ENCODE peak calls at places on chromosomes 2 and 18, in nine cellular contexts. J is coronary artery, E is endodermal cell, S is neural crest cell, Y is HFF-Myc, Z is nephron progenitor cell, T is endothelial cell, D is neural progenitor cell, F is lower leg skin. Q is an unnamed sample.

GRCh38 chr2:39431592-39432316 is 5.3 kb downstream of the MAP4K3 start:
- DNase-seq in Y (no peak), F (peak; percentile 45), Z (no peak), D (no peak), T (no peak), E (no peak), S (no peak), J (no peak), Q (no peak)

GRCh38 chr2:240348522-240348921 is 86.9 kb upstream of the GPC1 start:
- DNase-seq in T (no peak), J (no peak), Y (no peak), Z (no peak), S (no peak), E (no peak), F (no peak), D (no peak), Q (no peak)

GRCh38 chr2:70789304-70790078 is 952 bp downstream of the FIGLA start:
- DNase-seq in F (peak; percentile 44), S (peak; percentile 72), Z (peak; percentile 74), J (no peak), E (peak; percentile 95), Y (peak; percentile 9), D (peak; percentile 89), T (peak; percentile 82), Q (no peak)

GRCh38 chr2:64393611-64394010 is 60.4 kb upstream of the LGALSL start:
- DNase-seq in E (no peak), T (no peak), D (no peak), F (no peak), J (no peak), Z (no peak), S (no peak), Y (no peak), Q (no peak)

GRCh38 chr18:6781846-6782245 is 52.3 kb downstream of the ARHGAP28 start:
- DNase-seq in T (no peak), Z (no peak), J (no peak), S (no peak), Y (peak; percentile 42), E (no peak), F (no peak), D (no peak), Q (no peak)

GRCh38 chr2:190469770-190470169 is 61.6 kb downstream of the MFSD6 start:
- DNase-seq in F (peak; percentile 34), Z (no peak), T (peak; percentile 22), D (no peak), J (no peak), S (no peak), E (no peak), Y (peak; percentile 69), Q (no peak)

GRCh38 chr2:20478961-20479360 is 32.1 kb downstream of the RHOB start:
- DNase-seq in D (no peak), Z (no peak), E (peak; percentile 9), T (no peak), F (peak; percentile 4), S (no peak), Y (no peak), J (peak; percentile 41), Q (no peak)

GRCh38 chr2:190396264-190396663 is 11.9 kb upstream of the MFSD6 start:
- DNase-seq in Z (no peak), D (no peak), S (no peak), E (no peak), Y (no peak), T (no peak), J (no peak), F (no peak), Q (no peak)

GRCh38 chr18:63317982-63318881 is 1.3 kb downstream of the BCL2 start:
- DNase-seq in E (peak; percentile 94), J (peak; percentile 87), F (peak; percentile 54), S (peak; percentile 33), D (peak; percentile 78), Y (no peak), Z (peak; percentile 65), T (peak; percentile 68), Q (no peak)

GRCh38 chr2:241842620-241843211 is 16.0 kb downstream of the PDCD1 start:
- DNase-seq in Z (no peak), S (no peak), J (peak; percentile 79), D (no peak), F (peak; percentile 59), T (no peak), E (peak; percentile 61), Y (no peak), Q (no peak)

GRCh38 chr18:31741096-31741735 is 19.5 kb downstream of the SLC25A52 start:
- DNase-seq in Z (peak; percentile 44), F (peak; percentile 45), E (peak; percentile 82), T (peak; percentile 34), S (peak; percentile 28), D (peak; percentile 45), J (no peak), Y (peak; percentile 20), Q (peak; percentile 68)

GRCh38 chr2:20050712-20051517 is 513 bp downstream of the LAPTM4A start:
- DNase-seq in J (peak; percentile 76), T (peak; percentile 53), Z (peak; percentile 47), S (peak; percentile 38), F (peak; percentile 55), E (peak; percentile 87), Y (peak; percentile 48), D (peak; percentile 87), Q (no peak)

GRCh38 chr2:58427572-58428285 is 186.6 kb upstream of the FANCL start:
- DNase-seq in F (no peak), E (peak; percentile 79), Z (peak; percentile 71), D (peak; percentile 64), T (peak; percentile 53), S (peak; percentile 30), Y (no peak), J (no peak), Q (no peak)

GRCh38 chr18:54323970-54324369 is 33.7 kb downstream of the STARD6 start:
- DNase-seq in J (no peak), D (no peak), E (no peak), Y (no peak), Z (no peak), T (no peak), S (no peak), F (no peak), Q (no peak)

GRCh38 chr2:146602383-146602782 is 1242.4 kb upstream of the ACVR2A start:
- DNase-seq in D (no peak), T (no peak), E (no peak), S (no peak), J (no peak), Z (no peak), Y (no peak), F (no peak), Q (no peak)

GRCh38 chr2:112343827-112344585 is 68.6 kb downstream of the ZC3H6 start:
- DNase-seq in D (no peak), J (no peak), T (no peak), E (no peak), S (no peak), Y (peak; percentile 3), F (no peak), Z (no peak), Q (no peak)

GRCh38 chr2:127387655-127388422 is at the start of gene MAP3K2:
- DNase-seq in Z (peak; percentile 97), S (peak; percentile 85), E (peak; percentile 97), J (peak; percentile 95), F (peak; percentile 89), T (peak; percentile 99), D (peak; percentile 98), Y (peak; percentile 39), Q (peak; percentile 80)

GRCh38 chr18:38563396-38563980 is 997.9 kb upstream of the CELF4 start:
- DNase-seq in J (no peak), E (no peak), T (no peak), Y (no peak), D (no peak), Z (no peak), S (no peak), F (no peak), Q (no peak)
- TF ChIP-seq CTCF in J (no peak), E (no peak), T (no peak), Y (no peak), D (no peak), Z (no peak), S (no peak), F (no peak), Q (no peak)

DNA sequence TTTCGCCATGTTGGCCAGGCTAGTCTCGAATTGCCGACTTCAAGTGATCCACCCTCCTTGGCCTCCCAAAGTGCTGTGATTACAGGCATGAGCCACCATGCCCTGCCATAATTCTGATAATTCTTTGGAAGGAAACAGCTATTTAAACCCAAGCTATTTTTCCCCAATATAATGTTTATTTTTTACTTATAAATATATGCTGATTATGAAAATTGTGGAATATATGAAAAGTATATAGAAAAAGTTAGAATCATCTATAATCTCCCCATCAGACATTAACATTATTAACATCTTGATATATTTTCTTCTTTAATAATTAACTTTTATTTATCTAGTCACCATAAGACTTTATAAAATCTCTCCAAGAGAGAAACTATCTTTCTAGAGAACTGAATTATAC is 41.2 kb downstream of the HADHB start:
- DNase-seq in S (no peak), D (no peak), F (no peak), J (no peak), T (no peak), E (no peak), Y (no peak), Z (no peak), Q (no peak)
- TF ChIP-seq CTCF in S (no peak), D (no peak), F (no peak), J (no peak), T (no peak), E (no peak), Y (no peak), Z (no peak), Q (no peak)

DNA sequence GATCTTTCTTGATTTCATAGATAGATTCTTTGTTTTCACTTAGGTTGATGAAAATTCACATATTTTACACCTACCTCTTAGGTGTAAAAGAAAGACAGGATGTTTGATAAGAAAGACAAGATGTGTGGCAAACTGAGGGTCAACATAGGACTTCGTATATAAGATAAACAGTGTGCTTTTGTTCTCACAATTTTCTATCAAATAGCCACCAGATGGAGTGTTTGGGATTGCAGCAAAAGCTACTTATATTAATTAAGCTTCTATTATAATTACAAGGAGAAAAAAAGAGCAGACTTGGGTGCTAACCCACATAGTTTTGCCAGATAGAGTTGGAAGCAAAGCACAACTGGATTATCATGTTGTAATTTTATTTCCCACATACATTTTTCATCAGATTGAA is 232.9 kb downstream of the CDH7 start:
- DNase-seq in S (no peak), F (no peak), E (no peak), J (no peak), Y (no peak), Z (no peak), T (no peak), D (peak; percentile 6), Q (no peak)
- TF ChIP-seq CTCF in S (peak; percentile 34), F (no peak), E (peak; percentile 42), J (no peak), Y (no peak), Z (no peak), T (no peak), D (peak; percentile 15), Q (no peak)

DNA sequence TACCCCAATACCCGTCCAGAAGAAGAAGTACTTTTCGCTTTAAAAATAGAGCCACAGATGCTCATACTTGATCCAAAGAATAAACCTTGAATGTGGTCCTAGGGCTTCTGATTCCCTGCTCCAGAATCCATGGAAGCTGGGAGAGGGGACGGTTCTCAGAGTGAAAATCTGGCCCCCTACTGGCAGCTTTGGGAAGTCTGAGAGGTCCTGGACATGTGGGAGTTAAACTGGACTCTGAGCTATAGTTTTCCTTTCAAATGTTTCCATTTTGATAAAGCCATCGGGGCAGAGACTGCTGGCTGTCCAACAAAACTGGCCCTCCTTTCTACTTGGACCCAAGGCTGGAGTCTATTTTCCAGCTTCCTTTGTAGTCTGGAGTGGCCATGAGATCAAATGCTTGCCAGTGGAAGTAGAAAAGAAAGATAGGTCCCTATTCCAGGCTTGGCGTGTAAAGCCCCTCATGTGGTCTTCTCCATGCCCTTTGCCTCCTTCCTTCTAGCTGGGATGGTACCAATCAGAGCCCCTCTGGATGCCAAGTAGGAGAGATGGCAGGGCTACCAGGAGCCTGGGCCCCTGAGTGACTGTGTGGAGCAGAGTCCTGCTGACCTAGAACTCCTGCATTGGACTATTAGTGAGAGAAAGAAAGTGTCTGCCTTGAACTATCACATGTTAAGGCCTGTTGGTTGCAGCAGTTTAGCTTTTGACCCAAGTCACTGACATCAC is 37.7 kb upstream of the TBC1D8 start:
- DNase-seq in Z (peak; percentile 22), T (peak; percentile 64), Y (no peak), D (peak; percentile 67), E (peak; percentile 89), S (peak; percentile 62), J (no peak), F (no peak), Q (no peak)
- TF ChIP-seq CTCF in Z (no peak), T (peak; percentile 68), Y (peak; percentile 88), D (peak; percentile 71), E (peak; percentile 84), S (peak; percentile 65), J (no peak), F (no peak), Q (no peak)

Q was measured in omental fat pad.